ENCODE peak calls at places on chromosomes 7 and 10, in six cellular contexts. One of them, this sample, is unnamed.

GRCh38 chr7:46478046-46478445 is 557.0 kb upstream of the IGFBP3 start:
- DNase-seq in GM12892: no peak
- DNase-seq in GM12878: no peak
- DNase-seq in H1: no peak
- DNase-seq in SK-N-SH: no peak
- DNase-seq in K562: no peak
- DNase-seq in this sample: no peak

GRCh38 chr10:42419789-42420188 is 218.6 kb downstream of the ZNF33B start:
- DNase-seq in K562: no peak
- DNase-seq in GM12892: no peak
- DNase-seq in H1: no peak
- DNase-seq in SK-N-SH: no peak
- DNase-seq in GM12878: no peak
- DNase-seq in this sample: no peak

GRCh38 chr7:151432658-151433521 is 7.1 kb downstream of the CRYGN start:
- DNase-seq in K562: no peak
- DNase-seq in SK-N-SH: peak; percentile 61
- DNase-seq in GM12892: peak; percentile 76
- DNase-seq in H1: no peak
- DNase-seq in GM12878: peak; percentile 11
- DNase-seq in this sample: peak; percentile 78

GRCh38 chr10:128608791-128609190 is 482.6 kb upstream of the MKI67 start:
- DNase-seq in H1: no peak
- DNase-seq in SK-N-SH: no peak
- DNase-seq in K562: no peak
- DNase-seq in GM12892: no peak
- DNase-seq in GM12878: no peak
- DNase-seq in this sample: no peak

GRCh38 chr10:84308481-84309304 is 19.7 kb upstream of the CCSER2 start:
- DNase-seq in GM12878: peak; percentile 26
- DNase-seq in H1: no peak
- DNase-seq in K562: peak; percentile 29
- DNase-seq in SK-N-SH: peak; percentile 58
- DNase-seq in GM12892: no peak
- DNase-seq in this sample: no peak

GRCh38 chr7:132135986-132136385 is 440.3 kb downstream of the PLXNA4 start:
- DNase-seq in H1: no peak
- DNase-seq in K562: no peak
- DNase-seq in GM12892: no peak
- DNase-seq in GM12878: no peak
- DNase-seq in SK-N-SH: no peak
- DNase-seq in this sample: no peak

GRCh38 chr7:45697576-45698136 is 123.5 kb downstream of the ADCY1 start:
- DNase-seq in GM12892: no peak
- DNase-seq in SK-N-SH: no peak
- DNase-seq in K562: no peak
- DNase-seq in H1: no peak
- DNase-seq in GM12878: no peak
- DNase-seq in this sample: no peak

GRCh38 chr10:101772017-101772894 is 3.7 kb downstream of the FGF8 start:
- DNase-seq in GM12892: no peak
- DNase-seq in GM12878: no peak
- DNase-seq in SK-N-SH: peak; percentile 14
- DNase-seq in K562: no peak
- DNase-seq in H1: no peak
- DNase-seq in this sample: no peak

GRCh38 chr7:129719980-129720732 is 108.6 kb downstream of the NRF1 start:
- DNase-seq in H1: no peak
- DNase-seq in GM12878: no peak
- DNase-seq in SK-N-SH: no peak
- DNase-seq in K562: peak; percentile 89
- DNase-seq in GM12892: no peak
- DNase-seq in this sample: no peak

GRCh38 chr7:43385856-43386255 is 197.1 kb upstream of the STK17A start:
- DNase-seq in GM12878: no peak
- DNase-seq in SK-N-SH: no peak
- DNase-seq in GM12892: no peak
- DNase-seq in K562: no peak
- DNase-seq in H1: no peak
- DNase-seq in this sample: no peak
- TF ChIP-seq TAF1 in GM12878: no peak
- TF ChIP-seq TAF1 in SK-N-SH: no peak
- TF ChIP-seq TAF1 in GM12892: no peak
- TF ChIP-seq TAF1 in K562: no peak
- TF ChIP-seq TAF1 in H1: no peak
- TF ChIP-seq TAF1 in this sample: no peak

DNA sequence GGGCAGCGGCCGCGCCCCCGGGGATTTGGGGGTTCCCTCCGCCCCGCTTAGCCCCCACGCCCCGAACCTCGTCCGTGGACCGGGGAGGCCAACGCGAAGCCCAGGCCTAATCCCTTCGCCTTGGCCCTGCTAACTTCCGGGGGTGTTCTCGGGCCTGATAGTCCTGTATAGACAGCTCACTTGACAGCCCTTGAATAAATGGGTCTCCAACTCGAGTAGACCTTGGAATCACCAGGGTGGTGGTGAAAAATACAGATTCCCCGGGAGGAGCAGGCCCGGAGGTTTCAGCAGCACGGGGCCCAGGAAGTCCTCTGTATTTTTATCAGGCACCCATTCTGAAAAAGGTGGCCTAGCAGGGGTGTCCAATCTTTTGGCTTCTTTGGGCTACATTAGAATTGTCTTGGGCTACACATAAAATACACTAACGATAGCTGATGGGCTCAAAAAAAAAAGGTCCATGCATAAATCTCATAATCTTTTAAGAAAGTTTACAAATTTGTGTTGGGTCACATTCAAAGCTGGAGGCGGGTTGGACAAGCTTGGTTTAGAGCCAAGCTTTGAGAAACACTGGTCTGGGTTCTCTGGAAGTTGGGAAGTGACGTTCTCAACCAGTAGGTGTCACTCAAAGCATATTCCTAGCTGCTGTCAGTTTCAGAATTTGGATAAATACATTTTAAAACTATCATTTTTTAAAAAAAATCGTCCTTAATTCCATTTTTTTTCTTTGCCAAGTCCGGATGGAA is 221.7 kb downstream of the PHTF2 start:
- DNase-seq in GM12892: no peak
- DNase-seq in H1: no peak
- DNase-seq in K562: peak; percentile 88
- DNase-seq in GM12878: peak; percentile 17
- DNase-seq in SK-N-SH: peak; percentile 83
- DNase-seq in this sample: peak; percentile 32
- TF ChIP-seq TAF1 in GM12892: no peak
- TF ChIP-seq TAF1 in H1: no peak
- TF ChIP-seq TAF1 in K562: no peak
- TF ChIP-seq TAF1 in GM12878: no peak
- TF ChIP-seq TAF1 in SK-N-SH: no peak
- TF ChIP-seq TAF1 in this sample: no peak

DNA sequence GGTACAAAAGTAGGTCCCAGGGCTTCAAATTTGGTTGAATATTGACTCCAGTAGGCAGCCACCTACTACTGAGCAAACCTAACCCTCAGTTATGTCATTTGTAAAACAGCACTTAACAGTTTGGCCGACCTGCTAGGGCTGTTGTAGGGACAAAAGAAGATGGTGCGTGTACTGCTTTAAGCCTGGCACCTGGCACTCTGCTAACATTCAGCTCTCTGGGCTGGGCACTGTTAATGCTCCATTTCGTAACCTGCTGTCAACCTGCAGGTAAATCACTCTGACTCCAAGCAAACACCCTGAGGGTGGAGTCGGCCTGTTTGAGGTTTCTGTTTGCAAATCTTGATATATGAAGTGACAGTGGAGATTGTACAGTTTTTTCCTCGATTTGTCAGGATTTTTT is 7.2 kb downstream of the ZKSCAN1 start:
- DNase-seq in K562: no peak
- DNase-seq in SK-N-SH: no peak
- DNase-seq in GM12892: no peak
- DNase-seq in GM12878: no peak
- DNase-seq in H1: no peak
- DNase-seq in this sample: no peak
- TF ChIP-seq TAF1 in K562: no peak
- TF ChIP-seq TAF1 in SK-N-SH: no peak
- TF ChIP-seq TAF1 in GM12892: no peak
- TF ChIP-seq TAF1 in GM12878: no peak
- TF ChIP-seq TAF1 in H1: no peak
- TF ChIP-seq TAF1 in this sample: no peak

GRCh38 chr7:78149787-78150186 is 351.2 kb downstream of the PHTF2 start:
- DNase-seq in K562: no peak
- DNase-seq in SK-N-SH: no peak
- DNase-seq in GM12878: no peak
- DNase-seq in H1: no peak
- DNase-seq in GM12892: no peak
- DNase-seq in this sample: no peak

GRCh38 chr7:78146546-78146945 is 348.0 kb downstream of the PHTF2 start:
- DNase-seq in GM12892: no peak
- DNase-seq in K562: no peak
- DNase-seq in SK-N-SH: no peak
- DNase-seq in H1: no peak
- DNase-seq in GM12878: no peak
- DNase-seq in this sample: no peak

GRCh38 chr7:78148166-78148894 is 349.8 kb downstream of the PHTF2 start:
- DNase-seq in GM12892: no peak
- DNase-seq in GM12878: no peak
- DNase-seq in H1: no peak
- DNase-seq in SK-N-SH: no peak
- DNase-seq in K562: no peak
- DNase-seq in this sample: no peak

GRCh38 chr7:78153285-78153684 is 354.7 kb downstream of the PHTF2 start:
- DNase-seq in GM12878: no peak
- DNase-seq in H1: no peak
- DNase-seq in GM12892: no peak
- DNase-seq in K562: no peak
- DNase-seq in SK-N-SH: no peak
- DNase-seq in this sample: no peak

DNA sequence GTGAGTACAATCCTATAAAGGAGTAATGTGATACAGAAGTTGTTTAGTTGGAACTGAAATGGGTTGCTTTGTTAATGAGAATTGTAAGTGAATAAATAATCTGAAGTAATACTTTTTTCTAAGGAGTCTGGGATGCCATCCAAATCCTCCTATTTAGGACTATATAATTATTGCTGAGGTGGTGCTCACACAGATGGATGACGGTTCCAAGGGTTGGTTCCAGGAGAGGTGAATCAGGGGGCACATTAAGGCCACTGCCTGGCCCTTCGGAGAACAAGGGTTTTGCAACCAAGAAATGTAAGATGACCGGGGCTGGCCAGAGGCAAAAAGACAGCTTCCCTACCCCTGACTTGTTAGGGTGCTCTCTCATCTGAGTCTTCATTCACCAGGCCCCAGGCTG is 352.7 kb downstream of the PHTF2 start:
- DNase-seq in SK-N-SH: no peak
- DNase-seq in GM12878: no peak
- DNase-seq in H1: no peak
- DNase-seq in GM12892: no peak
- DNase-seq in K562: no peak
- DNase-seq in this sample: no peak
- TF ChIP-seq TAF1 in SK-N-SH: no peak
- TF ChIP-seq TAF1 in GM12878: no peak
- TF ChIP-seq TAF1 in H1: no peak
- TF ChIP-seq TAF1 in GM12892: no peak
- TF ChIP-seq TAF1 in K562: no peak
- TF ChIP-seq TAF1 in this sample: no peak

GRCh38 chr10:103154464-103155299 is 38.4 kb downstream of the NT5C2 start:
- DNase-seq in H1: no peak
- DNase-seq in K562: no peak
- DNase-seq in SK-N-SH: no peak
- DNase-seq in GM12892: no peak
- DNase-seq in GM12878: no peak
- DNase-seq in this sample: no peak
- TF ChIP-seq TAF1 in H1: no peak
- TF ChIP-seq TAF1 in K562: no peak
- TF ChIP-seq TAF1 in SK-N-SH: no peak
- TF ChIP-seq TAF1 in GM12892: no peak
- TF ChIP-seq TAF1 in GM12878: no peak
- TF ChIP-seq TAF1 in this sample: no peak

GRCh38 chr7:106664343-106664742 is 3.4 kb upstream of the CCDC71L start:
- DNase-seq in SK-N-SH: no peak
- DNase-seq in K562: no peak
- DNase-seq in H1: no peak
- DNase-seq in GM12878: no peak
- DNase-seq in GM12892: no peak
- DNase-seq in this sample: no peak

GRCh38 chr7:106666353-106666752 is 5.4 kb upstream of the CCDC71L start:
- DNase-seq in GM12878: no peak
- DNase-seq in K562: no peak
- DNase-seq in H1: no peak
- DNase-seq in SK-N-SH: no peak
- DNase-seq in GM12892: no peak
- DNase-seq in this sample: no peak

GRCh38 chr7:106671160-106671559 is 10.2 kb upstream of the CCDC71L start:
- DNase-seq in SK-N-SH: no peak
- DNase-seq in GM12892: no peak
- DNase-seq in GM12878: no peak
- DNase-seq in K562: no peak
- DNase-seq in H1: no peak
- DNase-seq in this sample: no peak

DNA sequence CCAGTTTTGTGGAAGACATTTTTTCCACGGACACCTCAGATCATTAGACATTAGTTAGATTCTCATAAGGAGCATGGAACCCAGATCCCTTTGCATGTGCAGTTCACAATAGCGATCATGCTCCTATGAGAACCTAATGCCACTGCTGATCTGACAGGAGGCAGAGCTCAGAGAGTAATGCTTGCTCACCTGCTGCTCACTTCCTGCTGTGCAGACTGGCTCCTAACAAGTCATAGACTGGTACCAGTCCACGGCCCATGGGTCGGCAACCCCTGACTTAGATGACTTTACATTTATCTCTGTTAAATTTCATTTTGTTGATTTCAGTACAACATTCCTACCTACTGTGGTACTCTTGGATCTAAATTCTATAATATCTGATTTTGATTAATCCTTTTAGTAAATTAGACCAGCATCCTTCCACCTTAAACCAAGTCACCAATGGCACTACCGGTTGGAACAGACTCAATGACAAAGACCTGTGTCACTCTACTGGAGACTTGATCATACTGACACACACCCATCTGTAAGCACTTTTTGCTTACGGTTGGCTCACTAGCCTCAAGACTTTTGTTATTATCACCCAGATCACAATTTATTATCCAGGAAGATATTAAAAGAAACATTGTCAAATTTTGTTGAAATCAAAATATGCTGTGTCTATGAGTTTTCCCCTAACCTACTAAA is 8.0 kb upstream of the CCDC71L start:
- DNase-seq in SK-N-SH: no peak
- DNase-seq in GM12878: no peak
- DNase-seq in GM12892: no peak
- DNase-seq in K562: no peak
- DNase-seq in H1: no peak
- DNase-seq in this sample: no peak
- TF ChIP-seq TAF1 in SK-N-SH: no peak
- TF ChIP-seq TAF1 in GM12878: no peak
- TF ChIP-seq TAF1 in GM12892: no peak
- TF ChIP-seq TAF1 in K562: no peak
- TF ChIP-seq TAF1 in H1: no peak
- TF ChIP-seq TAF1 in this sample: no peak

This sample was measured in GM12891.